ENCODE peak calls at places on chromosomes 7 and 10, in eight cellular contexts. One of them, this sample, is unnamed.

GRCh38 chr10:73553316-73553715 is 37.8 kb downstream of the USP54 start:
- DNase-seq in activated gamma-delta T cell treated with anti-CD3 and anti-CD28 coated beads, Interleukin-2, amount 50 U/mL, for 16 hours: no peak
- DNase-seq in NCI-H1092 treated with DMSO at 0.1 percent for 48 hours: no peak
- DNase-seq in pons: peak
- DNase-seq in CD8-positive, alpha-beta memory T cell: no peak
- DNase-seq in activated naive CD8-positive, alpha-beta T cell treated with anti-CD3 and anti-CD28 coated beads, Interleukin-2, amount 50 U/mL, for 16 hours: no peak
- DNase-seq in H9: no peak
- DNase-seq in endothelial cell: no peak
- DNase-seq in this sample: no peak

GRCh38 chr10:128059915-128060314 is 66.3 kb downstream of the MKI67 start:
- DNase-seq in activated naive CD8-positive, alpha-beta T cell treated with anti-CD3 and anti-CD28 coated beads, Interleukin-2, amount 50 U/mL, for 16 hours: no peak
- DNase-seq in activated gamma-delta T cell treated with anti-CD3 and anti-CD28 coated beads, Interleukin-2, amount 50 U/mL, for 16 hours: no peak
- DNase-seq in H9: no peak
- DNase-seq in NCI-H1092 treated with DMSO at 0.1 percent for 48 hours: no peak
- DNase-seq in CD8-positive, alpha-beta memory T cell: no peak
- DNase-seq in pons: no peak
- DNase-seq in endothelial cell: no peak
- DNase-seq in this sample: no peak

GRCh38 chr10:70940834-70941568 is 52.6 kb upstream of the PCBD1 start:
- DNase-seq in H9: no peak
- DNase-seq in endothelial cell: no peak
- DNase-seq in activated naive CD8-positive, alpha-beta T cell treated with anti-CD3 and anti-CD28 coated beads, Interleukin-2, amount 50 U/mL, for 16 hours: no peak
- DNase-seq in CD8-positive, alpha-beta memory T cell: no peak
- DNase-seq in NCI-H1092 treated with DMSO at 0.1 percent for 48 hours: peak
- DNase-seq in activated gamma-delta T cell treated with anti-CD3 and anti-CD28 coated beads, Interleukin-2, amount 50 U/mL, for 16 hours: no peak
- DNase-seq in pons: no peak
- DNase-seq in this sample: no peak

GRCh38 chr7:118153551-118154177 is 30.3 kb upstream of the LSM8 start:
- DNase-seq in endothelial cell: peak
- DNase-seq in NCI-H1092 treated with DMSO at 0.1 percent for 48 hours: peak
- DNase-seq in pons: peak
- DNase-seq in CD8-positive, alpha-beta memory T cell: no peak
- DNase-seq in activated naive CD8-positive, alpha-beta T cell treated with anti-CD3 and anti-CD28 coated beads, Interleukin-2, amount 50 U/mL, for 16 hours: no peak
- DNase-seq in H9: no peak
- DNase-seq in activated gamma-delta T cell treated with anti-CD3 and anti-CD28 coated beads, Interleukin-2, amount 50 U/mL, for 16 hours: no peak
- DNase-seq in this sample: peak

GRCh38 chr7:26958834-26959233 is 94.4 kb upstream of the SKAP2 start:
- DNase-seq in CD8-positive, alpha-beta memory T cell: no peak
- DNase-seq in H9: no peak
- DNase-seq in pons: no peak
- DNase-seq in activated gamma-delta T cell treated with anti-CD3 and anti-CD28 coated beads, Interleukin-2, amount 50 U/mL, for 16 hours: no peak
- DNase-seq in NCI-H1092 treated with DMSO at 0.1 percent for 48 hours: no peak
- DNase-seq in activated naive CD8-positive, alpha-beta T cell treated with anti-CD3 and anti-CD28 coated beads, Interleukin-2, amount 50 U/mL, for 16 hours: no peak
- DNase-seq in endothelial cell: no peak
- DNase-seq in this sample: peak

GRCh38 chr10:11170993-11171416 is 153.3 kb downstream of the CELF2 start:
- DNase-seq in CD8-positive, alpha-beta memory T cell: no peak
- DNase-seq in activated naive CD8-positive, alpha-beta T cell treated with anti-CD3 and anti-CD28 coated beads, Interleukin-2, amount 50 U/mL, for 16 hours: no peak
- DNase-seq in endothelial cell: no peak
- DNase-seq in H9: no peak
- DNase-seq in pons: peak
- DNase-seq in activated gamma-delta T cell treated with anti-CD3 and anti-CD28 coated beads, Interleukin-2, amount 50 U/mL, for 16 hours: no peak
- DNase-seq in NCI-H1092 treated with DMSO at 0.1 percent for 48 hours: no peak
- DNase-seq in this sample: no peak

GRCh38 chr7:132709971-132710567 is 133.8 kb upstream of the PLXNA4 start:
- DNase-seq in activated naive CD8-positive, alpha-beta T cell treated with anti-CD3 and anti-CD28 coated beads, Interleukin-2, amount 50 U/mL, for 16 hours: no peak
- DNase-seq in pons: no peak
- DNase-seq in NCI-H1092 treated with DMSO at 0.1 percent for 48 hours: no peak
- DNase-seq in H9: no peak
- DNase-seq in endothelial cell: peak
- DNase-seq in activated gamma-delta T cell treated with anti-CD3 and anti-CD28 coated beads, Interleukin-2, amount 50 U/mL, for 16 hours: no peak
- DNase-seq in CD8-positive, alpha-beta memory T cell: peak
- DNase-seq in this sample: no peak

GRCh38 chr10:79933961-79934360 is 14.9 kb downstream of the SFTPD start:
- DNase-seq in pons: no peak
- DNase-seq in activated naive CD8-positive, alpha-beta T cell treated with anti-CD3 and anti-CD28 coated beads, Interleukin-2, amount 50 U/mL, for 16 hours: no peak
- DNase-seq in H9: no peak
- DNase-seq in NCI-H1092 treated with DMSO at 0.1 percent for 48 hours: no peak
- DNase-seq in CD8-positive, alpha-beta memory T cell: no peak
- DNase-seq in endothelial cell: no peak
- DNase-seq in activated gamma-delta T cell treated with anti-CD3 and anti-CD28 coated beads, Interleukin-2, amount 50 U/mL, for 16 hours: no peak
- DNase-seq in this sample: no peak

GRCh38 chr7:47300472-47301021 is 281.4 kb downstream of the TNS3 start:
- DNase-seq in pons: peak
- DNase-seq in CD8-positive, alpha-beta memory T cell: no peak
- DNase-seq in activated gamma-delta T cell treated with anti-CD3 and anti-CD28 coated beads, Interleukin-2, amount 50 U/mL, for 16 hours: no peak
- DNase-seq in endothelial cell: no peak
- DNase-seq in NCI-H1092 treated with DMSO at 0.1 percent for 48 hours: no peak
- DNase-seq in H9: no peak
- DNase-seq in activated naive CD8-positive, alpha-beta T cell treated with anti-CD3 and anti-CD28 coated beads, Interleukin-2, amount 50 U/mL, for 16 hours: no peak
- DNase-seq in this sample: no peak

GRCh38 chr10:73495884-73496674 is at the start of gene PPP3CB:
- DNase-seq in CD8-positive, alpha-beta memory T cell: peak
- DNase-seq in activated gamma-delta T cell treated with anti-CD3 and anti-CD28 coated beads, Interleukin-2, amount 50 U/mL, for 16 hours: peak
- DNase-seq in NCI-H1092 treated with DMSO at 0.1 percent for 48 hours: peak
- DNase-seq in pons: peak
- DNase-seq in endothelial cell: peak
- DNase-seq in activated naive CD8-positive, alpha-beta T cell treated with anti-CD3 and anti-CD28 coated beads, Interleukin-2, amount 50 U/mL, for 16 hours: peak
- DNase-seq in H9: peak
- DNase-seq in this sample: peak

GRCh38 chr7:153951207-153951725 is 100.9 kb upstream of the DPP6 start:
- DNase-seq in endothelial cell: no peak
- DNase-seq in CD8-positive, alpha-beta memory T cell: no peak
- DNase-seq in pons: no peak
- DNase-seq in NCI-H1092 treated with DMSO at 0.1 percent for 48 hours: no peak
- DNase-seq in activated naive CD8-positive, alpha-beta T cell treated with anti-CD3 and anti-CD28 coated beads, Interleukin-2, amount 50 U/mL, for 16 hours: no peak
- DNase-seq in H9: no peak
- DNase-seq in activated gamma-delta T cell treated with anti-CD3 and anti-CD28 coated beads, Interleukin-2, amount 50 U/mL, for 16 hours: no peak
- DNase-seq in this sample: no peak

GRCh38 chr10:23186697-23187096 is 5.4 kb upstream of the PTF1A start:
- DNase-seq in NCI-H1092 treated with DMSO at 0.1 percent for 48 hours: no peak
- DNase-seq in activated gamma-delta T cell treated with anti-CD3 and anti-CD28 coated beads, Interleukin-2, amount 50 U/mL, for 16 hours: no peak
- DNase-seq in H9: no peak
- DNase-seq in endothelial cell: no peak
- DNase-seq in activated naive CD8-positive, alpha-beta T cell treated with anti-CD3 and anti-CD28 coated beads, Interleukin-2, amount 50 U/mL, for 16 hours: no peak
- DNase-seq in CD8-positive, alpha-beta memory T cell: no peak
- DNase-seq in pons: no peak
- DNase-seq in this sample: no peak

GRCh38 chr10:88525371-88526079 is 57.6 kb downstream of the RNLS start:
- DNase-seq in H9: no peak
- DNase-seq in activated gamma-delta T cell treated with anti-CD3 and anti-CD28 coated beads, Interleukin-2, amount 50 U/mL, for 16 hours: no peak
- DNase-seq in activated naive CD8-positive, alpha-beta T cell treated with anti-CD3 and anti-CD28 coated beads, Interleukin-2, amount 50 U/mL, for 16 hours: no peak
- DNase-seq in NCI-H1092 treated with DMSO at 0.1 percent for 48 hours: no peak
- DNase-seq in pons: no peak
- DNase-seq in endothelial cell: no peak
- DNase-seq in CD8-positive, alpha-beta memory T cell: no peak
- DNase-seq in this sample: peak

GRCh38 chr10:110498087-110498981 is 627 bp downstream of the DUSP5 start:
- DNase-seq in endothelial cell: peak
- DNase-seq in NCI-H1092 treated with DMSO at 0.1 percent for 48 hours: peak
- DNase-seq in activated naive CD8-positive, alpha-beta T cell treated with anti-CD3 and anti-CD28 coated beads, Interleukin-2, amount 50 U/mL, for 16 hours: peak
- DNase-seq in CD8-positive, alpha-beta memory T cell: peak
- DNase-seq in pons: no peak
- DNase-seq in H9: peak
- DNase-seq in activated gamma-delta T cell treated with anti-CD3 and anti-CD28 coated beads, Interleukin-2, amount 50 U/mL, for 16 hours: peak
- DNase-seq in this sample: no peak

GRCh38 chr7:2760098-2760889 is 72.3 kb downstream of the AMZ1 start:
- DNase-seq in H9: peak
- DNase-seq in NCI-H1092 treated with DMSO at 0.1 percent for 48 hours: peak
- DNase-seq in pons: peak
- DNase-seq in endothelial cell: peak
- DNase-seq in activated naive CD8-positive, alpha-beta T cell treated with anti-CD3 and anti-CD28 coated beads, Interleukin-2, amount 50 U/mL, for 16 hours: no peak
- DNase-seq in activated gamma-delta T cell treated with anti-CD3 and anti-CD28 coated beads, Interleukin-2, amount 50 U/mL, for 16 hours: no peak
- DNase-seq in CD8-positive, alpha-beta memory T cell: no peak
- DNase-seq in this sample: peak

GRCh38 chr7:91656486-91657237 is 223.8 kb downstream of the MTERF1 start:
- DNase-seq in H9: no peak
- DNase-seq in NCI-H1092 treated with DMSO at 0.1 percent for 48 hours: no peak
- DNase-seq in endothelial cell: no peak
- DNase-seq in CD8-positive, alpha-beta memory T cell: no peak
- DNase-seq in activated naive CD8-positive, alpha-beta T cell treated with anti-CD3 and anti-CD28 coated beads, Interleukin-2, amount 50 U/mL, for 16 hours: no peak
- DNase-seq in pons: no peak
- DNase-seq in activated gamma-delta T cell treated with anti-CD3 and anti-CD28 coated beads, Interleukin-2, amount 50 U/mL, for 16 hours: no peak
- DNase-seq in this sample: no peak

GRCh38 chr7:55031075-55031474 is 12.3 kb downstream of the EGFR start:
- DNase-seq in endothelial cell: no peak
- DNase-seq in pons: no peak
- DNase-seq in H9: no peak
- DNase-seq in activated naive CD8-positive, alpha-beta T cell treated with anti-CD3 and anti-CD28 coated beads, Interleukin-2, amount 50 U/mL, for 16 hours: no peak
- DNase-seq in NCI-H1092 treated with DMSO at 0.1 percent for 48 hours: no peak
- DNase-seq in activated gamma-delta T cell treated with anti-CD3 and anti-CD28 coated beads, Interleukin-2, amount 50 U/mL, for 16 hours: no peak
- DNase-seq in CD8-positive, alpha-beta memory T cell: no peak
- DNase-seq in this sample: no peak

GRCh38 chr7:44264221-44264956 is 61.0 kb downstream of the CAMK2B start:
- DNase-seq in activated gamma-delta T cell treated with anti-CD3 and anti-CD28 coated beads, Interleukin-2, amount 50 U/mL, for 16 hours: no peak
- DNase-seq in endothelial cell: no peak
- DNase-seq in H9: peak
- DNase-seq in CD8-positive, alpha-beta memory T cell: no peak
- DNase-seq in NCI-H1092 treated with DMSO at 0.1 percent for 48 hours: peak
- DNase-seq in pons: no peak
- DNase-seq in activated naive CD8-positive, alpha-beta T cell treated with anti-CD3 and anti-CD28 coated beads, Interleukin-2, amount 50 U/mL, for 16 hours: no peak
- DNase-seq in this sample: no peak

GRCh38 chr7:158649279-158649678 is 55.3 kb downstream of the NCAPG2 start:
- DNase-seq in H9: no peak
- DNase-seq in NCI-H1092 treated with DMSO at 0.1 percent for 48 hours: no peak
- DNase-seq in activated naive CD8-positive, alpha-beta T cell treated with anti-CD3 and anti-CD28 coated beads, Interleukin-2, amount 50 U/mL, for 16 hours: no peak
- DNase-seq in activated gamma-delta T cell treated with anti-CD3 and anti-CD28 coated beads, Interleukin-2, amount 50 U/mL, for 16 hours: no peak
- DNase-seq in pons: no peak
- DNase-seq in CD8-positive, alpha-beta memory T cell: no peak
- DNase-seq in endothelial cell: no peak
- DNase-seq in this sample: peak

GRCh38 chr7:42475082-42475481 is 238.1 kb upstream of the GLI3 start:
- DNase-seq in activated gamma-delta T cell treated with anti-CD3 and anti-CD28 coated beads, Interleukin-2, amount 50 U/mL, for 16 hours: no peak
- DNase-seq in endothelial cell: no peak
- DNase-seq in CD8-positive, alpha-beta memory T cell: no peak
- DNase-seq in NCI-H1092 treated with DMSO at 0.1 percent for 48 hours: no peak
- DNase-seq in activated naive CD8-positive, alpha-beta T cell treated with anti-CD3 and anti-CD28 coated beads, Interleukin-2, amount 50 U/mL, for 16 hours: no peak
- DNase-seq in H9: no peak
- DNase-seq in pons: no peak
- DNase-seq in this sample: no peak

GRCh38 chr10:132676193-132676891 is 109.6 kb downstream of the NKX6-2 start:
- DNase-seq in activated gamma-delta T cell treated with anti-CD3 and anti-CD28 coated beads, Interleukin-2, amount 50 U/mL, for 16 hours: no peak
- DNase-seq in H9: peak
- DNase-seq in CD8-positive, alpha-beta memory T cell: no peak
- DNase-seq in pons: no peak
- DNase-seq in endothelial cell: no peak
- DNase-seq in NCI-H1092 treated with DMSO at 0.1 percent for 48 hours: no peak
- DNase-seq in activated naive CD8-positive, alpha-beta T cell treated with anti-CD3 and anti-CD28 coated beads, Interleukin-2, amount 50 U/mL, for 16 hours: no peak
- DNase-seq in this sample: no peak

GRCh38 chr10:21820952-21821351 is 182.6 kb downstream of the DNAJC1 start:
- DNase-seq in endothelial cell: no peak
- DNase-seq in CD8-positive, alpha-beta memory T cell: no peak
- DNase-seq in pons: no peak
- DNase-seq in activated naive CD8-positive, alpha-beta T cell treated with anti-CD3 and anti-CD28 coated beads, Interleukin-2, amount 50 U/mL, for 16 hours: no peak
- DNase-seq in H9: no peak
- DNase-seq in activated gamma-delta T cell treated with anti-CD3 and anti-CD28 coated beads, Interleukin-2, amount 50 U/mL, for 16 hours: no peak
- DNase-seq in NCI-H1092 treated with DMSO at 0.1 percent for 48 hours: no peak
- DNase-seq in this sample: no peak

This sample was measured in H54.